ENCODE peak calls at places on chromosomes 5 and 9, in ten cellular contexts. Y is CD4-positive, alpha-beta memory T cell; D is AG08395; S is stimulated activated naive CD8-positive, alpha-beta T cell treated with anti-CD3 and anti-CD28 coated beads, Interleukin-15, amount 100 ng/mL, for 72 hours; N is neuronal stem cell; P is T-helper 9 cell; M is ureter; L is OCI-LY7; E is mucosa of descending colon; F is HFF-Myc. H is an unnamed sample.
A peak's percentile ranks its signal among the peaks of the same experiment; 100 is the strongest.

GRCh38 chr5:169970911-169971436 is 9.3 kb downstream of the INSYN2B start:
- DNase-seq in Y (no peak), D (peak; percentile 87), S (no peak), N (no peak), P (no peak), M (peak; percentile 50), L (no peak), E (no peak), F (peak; percentile 42), H (peak; percentile 21)

GRCh38 chr5:17096975-17097695 is 120.3 kb upstream of the BASP1 start:
- DNase-seq in Y (no peak), D (no peak), S (no peak), N (peak; percentile 44), P (no peak), M (no peak), L (no peak), E (no peak), F (no peak), H (no peak)

GRCh38 chr5:20617876-20618275 is 629.9 kb upstream of the CDH18 start:
- DNase-seq in Y (no peak), D (no peak), S (no peak), N (no peak), P (no peak), M (no peak), L (no peak), E (no peak), F (no peak), H (no peak)

GRCh38 chr5:151659001-151659754 is 27.5 kb downstream of the SPARC start:
- DNase-seq in Y (peak; percentile 66), D (peak; percentile 85), S (peak; percentile 82), N (peak; percentile 80), P (peak; percentile 78), M (peak; percentile 88), L (peak; percentile 69), E (peak; percentile 80), F (no peak), H (peak; percentile 77)

GRCh38 chr5:657570-657969 is 35.6 kb downstream of the TPPP start:
- DNase-seq in Y (no peak), D (peak; percentile 36), S (no peak), N (no peak), P (no peak), M (no peak), L (no peak), E (no peak), F (no peak), H (no peak)

GRCh38 chr9:109013678-109014145 is 413 bp upstream of the CTNNAL1 start:
- DNase-seq in Y (no peak), D (peak; percentile 59), S (no peak), N (no peak), P (no peak), M (no peak), L (no peak), E (no peak), F (peak; percentile 52), H (no peak)

GRCh38 chr9:102069969-102070368 is 331.5 kb upstream of the GRIN3A start:
- DNase-seq in Y (no peak), D (no peak), S (no peak), N (no peak), P (no peak), M (no peak), L (no peak), E (no peak), F (no peak), H (no peak)

GRCh38 chr9:89494199-89494598 is 3.7 kb downstream of the SEMA4D start:
- DNase-seq in Y (peak; percentile 19), D (no peak), S (no peak), N (no peak), P (no peak), M (no peak), L (no peak), E (no peak), F (no peak), H (no peak)

GRCh38 chr5:129971684-129972083 is 67.4 kb downstream of the CHSY3 start:
- DNase-seq in Y (no peak), D (no peak), S (no peak), N (no peak), P (no peak), M (no peak), L (no peak), E (no peak), F (no peak), H (no peak)

GRCh38 chr9:128927731-128928411 is 7.1 kb downstream of the PHYHD1 start:
- DNase-seq in Y (no peak), D (peak; percentile 60), S (peak; percentile 41), N (peak; percentile 64), P (peak; percentile 35), M (no peak), L (peak; percentile 70), E (no peak), F (no peak), H (peak; percentile 53)

GRCh38 chr5:69213513-69214215 is 21.0 kb upstream of the CDK7 start:
- DNase-seq in Y (no peak), D (peak; percentile 36), S (no peak), N (no peak), P (no peak), M (no peak), L (no peak), E (no peak), F (peak; percentile 57), H (no peak)

GRCh38 chr9:26078706-26079105 is 400.5 kb upstream of the TUSC1 start:
- DNase-seq in Y (no peak), D (no peak), S (no peak), N (no peak), P (no peak), M (no peak), L (no peak), E (no peak), F (no peak), H (no peak)

GRCh38 chr5:138824924-138825863 is 49.9 kb downstream of the LRRTM2 start:
- DNase-seq in Y (no peak), D (peak; percentile 35), S (no peak), N (no peak), P (no peak), M (no peak), L (peak; percentile 48), E (no peak), F (no peak), H (no peak)

GRCh38 chr9:126307306-126308061 is 19.1 kb upstream of the MVB12B start:
- DNase-seq in Y (no peak), D (no peak), S (no peak), N (no peak), P (no peak), M (no peak), L (no peak), E (no peak), F (no peak), H (no peak)

GRCh38 chr9:9214052-9214451 is 1398.8 kb downstream of the PTPRD start:
- DNase-seq in Y (no peak), D (no peak), S (no peak), N (no peak), P (no peak), M (no peak), L (no peak), E (no peak), F (no peak), H (no peak)

GRCh38 chr5:170861295-170861854 is 443 bp upstream of the RANBP17 start:
- DNase-seq in Y (no peak), D (no peak), S (no peak), N (no peak), P (no peak), M (no peak), L (no peak), E (no peak), F (no peak), H (no peak)

GRCh38 chr9:128703616-128704355 is 1.5 kb downstream of the PKN3 start:
- DNase-seq in Y (no peak), D (no peak), S (no peak), N (no peak), P (no peak), M (no peak), L (no peak), E (peak; percentile 56), F (no peak), H (no peak)

GRCh38 chr9:125613156-125613555 is 93.9 kb downstream of the MAPKAP1 start:
- DNase-seq in Y (no peak), D (no peak), S (no peak), N (no peak), P (no peak), M (no peak), L (no peak), E (no peak), F (no peak), H (no peak)

GRCh38 chr5:135437796-135438560 is 9.2 kb downstream of the DCANP1 start:
- DNase-seq in Y (no peak), D (peak; percentile 91), S (no peak), N (no peak), P (no peak), M (peak; percentile 73), L (no peak), E (no peak), F (peak; percentile 98), H (peak; percentile 85)

GRCh38 chr5:94196959-94197358 is 421.4 kb downstream of the KIAA0825 start:
- DNase-seq in Y (no peak), D (no peak), S (no peak), N (no peak), P (no peak), M (no peak), L (no peak), E (no peak), F (no peak), H (no peak)

GRCh38 chr5:26940981-26941380 is 97.4 kb downstream of the CDH9 start:
- DNase-seq in Y (no peak), D (no peak), S (no peak), N (no peak), P (no peak), M (no peak), L (no peak), E (no peak), F (no peak), H (no peak)

GRCh38 chr5:172283862-172284274 is 304 bp upstream of the UBTD2 start:
- DNase-seq in Y (peak; percentile 64), D (peak; percentile 95), S (peak; percentile 75), N (peak; percentile 82), P (peak; percentile 64), M (peak; percentile 86), L (peak; percentile 87), E (peak; percentile 87), F (no peak), H (peak; percentile 71)